ENCODE peak calls at places on chromosomes 4 and X, in eight cellular contexts. H, F, Z, I, E, N, U and Q are unnamed samples.

GRCh38 chr4:114385195-114385985 is 213.2 kb upstream of the UGT8 start:
- DNase-seq in F (no peak), N (no peak), U (no peak), Z (no peak), H (no peak), I (no peak), E (no peak), Q (no peak)

GRCh38 chr4:85005865-85006377 is 39.4 kb upstream of the WDFY3 start:
- DNase-seq in F (no peak), E (no peak), U (no peak), Z (peak), N (no peak), H (peak), I (no peak), Q (no peak)

GRCh38 chrX:52346462-52347165 is 22.2 kb upstream of the XAGE2 start:
- DNase-seq in U (no peak), E (no peak), F (no peak), N (no peak), I (no peak), H (peak), Z (peak), Q (no peak)

GRCh38 chr4:79255793-79256192 is 70.1 kb downstream of the NAA11 start:
- DNase-seq in I (no peak), F (no peak), H (no peak), Z (no peak), N (no peak), E (no peak), U (no peak), Q (no peak)

GRCh38 chr4:102629686-102630085 is 128.5 kb downstream of the NFKB1 start:
- DNase-seq in E (no peak), U (no peak), Z (no peak), H (no peak), F (no peak), I (no peak), N (no peak), Q (no peak)

GRCh38 chr4:80265571-80266266 is 745 bp upstream of the FGF5 start:
- DNase-seq in E (no peak), Z (peak), U (no peak), N (no peak), F (no peak), I (no peak), H (peak), Q (no peak)

GRCh38 chr4:25031077-25031606 is 396 bp upstream of the LGI2 start:
- DNase-seq in U (no peak), F (no peak), E (peak), H (no peak), N (no peak), Z (peak), I (peak), Q (no peak)

GRCh38 chrX:31500920-31501319 is 429.1 kb upstream of the FTHL17 start:
- DNase-seq in Z (no peak), H (peak), U (no peak), F (no peak), I (no peak), N (no peak), E (no peak), Q (no peak)

GRCh38 chrX:133980406-133980805 is 5.0 kb downstream of the GPC3 start:
- DNase-seq in E (no peak), F (no peak), Z (peak), I (no peak), H (no peak), N (no peak), U (no peak), Q (no peak)

GRCh38 chr4:126715067-126715466 is 917.7 kb upstream of the INTU start:
- DNase-seq in E (no peak), U (no peak), N (no peak), F (no peak), Z (no peak), I (no peak), H (no peak), Q (no peak)

GRCh38 chrX:40105016-40105790 is 7.4 kb upstream of the BCOR start:
- DNase-seq in N (no peak), I (no peak), U (peak), F (no peak), H (peak), Z (peak), E (no peak), Q (no peak)